ENCODE peak calls at places on chromosomes 1 and 21, in six cellular contexts. M is H1, G is colonic mucosa, F is ovary, D is mesenchymal stem cell, C is A549. L is an unnamed sample.
A peak's percentile ranks its signal among the peaks of the same experiment; 100 is the strongest.

GRCh38 chr1:204826970-204827369 is 43.7 kb upstream of the NFASC start:
- DNase-seq in M (peak; percentile 81), G (peak; percentile 53), F (no peak), D (no peak), C (peak; percentile 58), L (no peak)

GRCh38 chr1:85314726-85315125 is 38.3 kb upstream of the BCL10 start:
- DNase-seq in M (no peak), G (no peak), F (no peak), D (peak; percentile 32), C (no peak), L (no peak)

GRCh38 chr1:117367769-117368059 is 465 bp downstream of the MAN1A2 start:
- DNase-seq in M (no peak), G (peak; percentile 28), F (no peak), D (no peak), C (no peak), L (no peak)

GRCh38 chr1:176894450-176894849 is 270.1 kb downstream of the ASTN1 start:
- DNase-seq in M (no peak), G (no peak), F (no peak), D (no peak), C (no peak), L (no peak)

GRCh38 chr1:229871078-229871676 is 195.9 kb upstream of the GALNT2 start:
- DNase-seq in M (no peak), G (no peak), F (no peak), D (no peak), C (no peak), L (no peak)

GRCh38 chr21:38843806-38844479 is 38.2 kb downstream of the ETS2 start:
- DNase-seq in M (no peak), G (no peak), F (no peak), D (no peak), C (no peak), L (no peak)

GRCh38 chr1:154567386-154568164 is at the start of gene CHRNB2:
- DNase-seq in M (peak; percentile 97), G (peak; percentile 50), F (peak; percentile 63), D (peak; percentile 48), C (peak; percentile 69), L (peak; percentile 68)

GRCh38 chr1:23200885-23201284 is 16.4 kb downstream of the HTR1D start:
- DNase-seq in M (no peak), G (no peak), F (no peak), D (no peak), C (no peak), L (no peak)

GRCh38 chr1:48043524-48043923 is 46.3 kb upstream of the TRABD2B start:
- DNase-seq in M (no peak), G (no peak), F (no peak), D (no peak), C (no peak), L (no peak)

GRCh38 chr1:28171246-28171645 is 5.2 kb downstream of the PTAFR start:
- DNase-seq in M (no peak), G (no peak), F (no peak), D (no peak), C (no peak), L (no peak)

GRCh38 chr1:36099681-36100341 is 11.1 kb downstream of the ADPRS start:
- DNase-seq in M (peak; percentile 96), G (peak; percentile 82), F (peak; percentile 62), D (peak; percentile 72), C (peak; percentile 69), L (peak; percentile 82)

GRCh38 chr1:236688705-236689104 is 2.4 kb downstream of the ACTN2 start:
- DNase-seq in M (no peak), G (no peak), F (no peak), D (no peak), C (no peak), L (no peak)
- H3K9me3 ChIP-seq in M (no peaks in the 10 kb centered on the region), G (no peaks in the 10 kb centered on the region), F (no peaks in the 10 kb centered on the region), D (no peaks in the 10 kb centered on the region), C (peaks cover 6% of the 10 kb centered on the region), L (no peaks in the 10 kb centered on the region)

DNA sequence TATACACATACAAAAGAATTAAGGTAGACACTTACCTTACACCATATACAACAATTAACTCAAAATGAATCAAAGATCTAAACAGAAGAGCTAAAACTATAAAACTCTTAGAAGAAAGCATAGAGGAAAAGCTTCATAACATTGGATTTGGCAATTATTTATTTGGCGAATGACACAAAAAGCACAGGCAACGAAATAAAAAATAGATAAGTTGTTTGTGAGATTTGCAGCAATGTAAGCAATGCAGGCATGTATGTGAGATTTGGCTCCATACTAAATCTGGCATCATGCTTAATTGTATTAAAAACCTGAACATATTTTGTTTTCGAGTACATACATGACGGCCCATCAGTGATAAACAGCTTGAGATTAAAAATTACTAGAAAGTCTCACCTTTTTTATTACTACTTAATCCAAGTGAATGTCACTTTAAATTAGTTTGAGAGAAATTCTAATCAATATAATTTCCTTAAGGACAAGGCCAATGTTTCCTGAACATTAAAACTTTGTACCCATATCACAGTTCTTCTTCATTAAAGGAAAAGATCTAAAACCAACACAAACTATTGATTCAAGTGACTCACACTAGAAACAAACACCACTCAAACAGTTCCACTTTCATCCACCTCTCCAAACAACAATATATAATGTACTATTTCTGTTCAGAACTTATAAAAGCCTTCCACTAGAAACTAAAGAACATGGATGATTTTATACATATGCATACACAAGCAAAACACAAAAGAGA is 23.1 kb upstream of the TMEM125 start:
- DNase-seq in M (no peak), G (no peak), F (no peak), D (no peak), C (no peak), L (no peak)
- H3K9me3 ChIP-seq in M (peaks cover 23% of the 10 kb centered on the region), G (no peaks in the 10 kb centered on the region), F (no peaks in the 10 kb centered on the region), D (peaks cover 14% of the 10 kb centered on the region), C (peaks cover 6% of the 10 kb centered on the region), L (peaks cover 6% of the 10 kb centered on the region)

GRCh38 chr1:4323309-4323708 is 331.1 kb upstream of the AJAP1 start:
- DNase-seq in M (no peak), G (no peak), F (no peak), D (no peak), C (no peak), L (no peak)

GRCh38 chr1:4317207-4317606 is 337.2 kb upstream of the AJAP1 start:
- DNase-seq in M (no peak), G (no peak), F (no peak), D (no peak), C (peak; percentile 14), L (no peak)

GRCh38 chr1:4315202-4315601 is 339.2 kb upstream of the AJAP1 start:
- DNase-seq in M (no peak), G (no peak), F (no peak), D (no peak), C (no peak), L (no peak)

GRCh38 chr1:4324621-4325020 is 329.8 kb upstream of the AJAP1 start:
- DNase-seq in M (no peak), G (no peak), F (no peak), D (no peak), C (no peak), L (no peak)

DNA sequence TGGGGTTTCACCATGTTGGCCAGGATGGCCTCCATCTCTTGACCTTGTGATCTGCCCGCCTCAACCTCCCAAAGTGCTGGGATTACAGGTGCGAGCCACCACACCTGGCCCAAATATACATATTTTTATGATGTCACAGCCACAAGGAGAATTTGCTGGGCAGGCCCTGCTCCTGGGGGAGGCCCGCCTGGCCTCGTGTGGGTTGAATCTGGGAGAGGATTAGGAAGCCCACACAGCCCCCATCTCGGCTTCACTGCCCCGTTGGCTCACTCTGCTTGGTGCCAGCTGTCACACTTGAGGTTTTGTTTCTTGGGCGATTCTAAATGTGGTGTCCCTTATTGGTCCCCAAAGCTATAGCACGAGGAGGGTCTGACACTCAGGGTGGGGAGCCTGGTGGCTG is 335.7 kb upstream of the AJAP1 start:
- DNase-seq in M (no peak), G (no peak), F (no peak), D (no peak), C (no peak), L (no peak)
- H3K9me3 ChIP-seq in M (peaks cover 19% of the 10 kb centered on the region), G (no peaks in the 10 kb centered on the region), F (no peaks in the 10 kb centered on the region), D (peaks cover 5% of the 10 kb centered on the region), C (no peaks in the 10 kb centered on the region), L (no peaks in the 10 kb centered on the region)

GRCh38 chr1:79554620-79555160 is 548.2 kb upstream of the ADGRL4 start:
- DNase-seq in M (no peak), G (no peak), F (no peak), D (no peak), C (no peak), L (no peak)
- H3K9me3 ChIP-seq in M (no peaks in the 10 kb centered on the region), G (no peaks in the 10 kb centered on the region), F (no peaks in the 10 kb centered on the region), D (no peaks in the 10 kb centered on the region), C (no peaks in the 10 kb centered on the region), L (no peaks in the 10 kb centered on the region)

GRCh38 chr21:35882791-35883240 is 177.5 kb downstream of the SETD4 start:
- DNase-seq in M (no peak), G (no peak), F (no peak), D (no peak), C (no peak), L (no peak)
- H3K9me3 ChIP-seq in M (no peaks in the 10 kb centered on the region), G (no peaks in the 10 kb centered on the region), F (no peaks in the 10 kb centered on the region), D (no peaks in the 10 kb centered on the region), C (no peaks in the 10 kb centered on the region), L (no peaks in the 10 kb centered on the region)

L was measured in A673.